ENCODE peak calls at places on chromosomes 12 and 14, in four cellular contexts. S is left ventricle myocardium inferior, D is tibial artery, N is ovary. A is an unnamed sample.

GRCh38 chr12:64600164-64600561 is 10.1 kb upstream of the RASSF3 start:
- DNase-seq in S (no peak), D (no peak), N (no peak), A (no peak)

GRCh38 chr12:119578112-119578511 is 15.5 kb upstream of the TMEM233 start:
- DNase-seq in S (no peak), D (no peak), N (no peak), A (no peak)

GRCh38 chr12:120847392-120848157 is 56.6 kb downstream of the SPPL3 start:
- DNase-seq in D (no peak), N (no peak), S (no peak), A (no peak)

GRCh38 chr14:80164991-80165390 is 46.3 kb downstream of the DIO2 start:
- DNase-seq in D (no peak), S (no peak), N (no peak), A (no peak)

GRCh38 chr12:39610626-39611025 is 9.0 kb downstream of the ABCD2 start:
- DNase-seq in D (no peak), N (no peak), S (no peak), A (no peak)

GRCh38 chr14:21668377-21668776 is 5.2 kb downstream of the OR4E1 start:
- DNase-seq in N (no peak), D (no peak), S (no peak), A (no peak)

GRCh38 chr14:91861091-91861490 is 6.2 kb downstream of the TC2N start:
- DNase-seq in S (no peak), D (no peak), N (no peak), A (no peak)

GRCh38 chr12:99686142-99686541 is 38.6 kb downstream of the GARIN6 start:
- DNase-seq in S (no peak), D (no peak), N (no peak), A (no peak)

GRCh38 chr12:64796205-64796845 is 28.1 kb upstream of the TBC1D30 start:
- DNase-seq in S (no peak), N (no peak), D (peak), A (peak)

GRCh38 chr12:47095446-47096236 is 15.9 kb upstream of the AMIGO2 start:
- DNase-seq in S (no peak), N (no peak), D (no peak), A (no peak)

GRCh38 chr14:29216316-29216715 is 449.7 kb downstream of the FOXG1 start:
- DNase-seq in S (no peak), N (no peak), D (no peak), A (no peak)

GRCh38 chr14:92846162-92846897 is 52.2 kb downstream of the GOLGA5 start:
- DNase-seq in N (no peak), S (no peak), D (peak), A (no peak)

GRCh38 chr14:92022036-92022435 is 17.8 kb downstream of the TRIP11 start:
- DNase-seq in N (no peak), D (no peak), S (no peak), A (no peak)

GRCh38 chr14:68669644-68670343 is 123.1 kb downstream of the ZFP36L1 start:
- DNase-seq in N (peak), S (no peak), D (peak), A (peak)

GRCh38 chr12:14803830-14804160 is 325 bp downstream of the C12orf60 start:
- DNase-seq in D (no peak), N (no peak), S (no peak), A (no peak)

GRCh38 chr12:44369967-44370366 is 506.1 kb downstream of the NELL2 start:
- DNase-seq in D (no peak), S (no peak), N (no peak), A (no peak)

GRCh38 chr14:100172811-100173210 is 13.4 kb upstream of the DEGS2 start:
- DNase-seq in N (no peak), S (no peak), D (no peak), A (no peak)

GRCh38 chr14:104993306-104993705 is 7.7 kb downstream of the CLBA1 start:
- DNase-seq in S (no peak), N (no peak), D (no peak), A (no peak)

GRCh38 chr14:104996032-104996431 is 10.4 kb downstream of the CLBA1 start:
- DNase-seq in D (no peak), N (no peak), S (no peak), A (no peak)

GRCh38 chr14:104992501-104992900 is 6.9 kb downstream of the CLBA1 start:
- DNase-seq in D (no peak), S (no peak), N (no peak), A (no peak)

GRCh38 chr14:104994988-104995387 is 9.4 kb downstream of the CLBA1 start:
- DNase-seq in S (no peak), D (no peak), N (no peak), A (peak)

DNA sequence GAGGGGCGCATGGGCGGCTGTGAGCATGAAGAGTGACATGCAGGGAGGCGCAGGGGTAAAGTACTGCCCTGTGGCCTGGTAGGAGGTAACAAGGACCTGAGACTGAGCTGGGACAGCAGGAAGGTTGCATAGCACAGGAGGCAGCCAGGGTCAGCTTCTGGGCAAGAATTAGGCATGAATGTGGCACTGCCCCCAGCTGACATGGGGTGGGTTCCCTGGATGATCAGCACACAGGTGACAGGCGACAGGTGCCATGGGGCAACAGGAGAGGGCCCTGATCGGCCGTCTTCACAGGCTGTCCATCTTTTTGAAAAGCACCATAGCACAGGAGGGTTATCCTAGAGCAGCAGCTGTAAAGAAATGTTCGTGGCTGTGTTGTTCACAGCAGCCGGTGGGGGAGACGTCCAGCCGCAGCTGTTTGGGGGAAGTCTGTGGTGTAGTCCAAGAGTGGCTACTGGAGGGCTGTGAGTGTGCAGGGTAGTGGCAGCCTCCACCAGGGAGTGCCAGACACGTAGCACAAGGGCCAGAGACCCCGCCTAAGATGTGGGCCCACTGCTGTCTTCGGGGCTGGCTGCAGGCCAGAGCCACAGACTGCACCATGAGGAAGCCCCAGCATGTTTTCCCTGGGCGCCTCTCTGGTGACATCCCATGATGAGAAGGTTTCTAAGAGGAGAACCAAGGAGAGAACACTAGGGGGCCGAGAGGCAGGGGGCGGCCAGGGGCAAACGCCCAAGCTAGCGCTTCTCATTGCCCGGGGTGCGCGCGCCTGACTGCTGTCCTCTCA is 8.4 kb downstream of the CLBA1 start:
- DNase-seq in S (no peak), D (no peak), N (no peak), A (peak)
- H3K27ac ChIP-seq in S (no peak), D (no peak), N (no peak), A (no peak)

DNA sequence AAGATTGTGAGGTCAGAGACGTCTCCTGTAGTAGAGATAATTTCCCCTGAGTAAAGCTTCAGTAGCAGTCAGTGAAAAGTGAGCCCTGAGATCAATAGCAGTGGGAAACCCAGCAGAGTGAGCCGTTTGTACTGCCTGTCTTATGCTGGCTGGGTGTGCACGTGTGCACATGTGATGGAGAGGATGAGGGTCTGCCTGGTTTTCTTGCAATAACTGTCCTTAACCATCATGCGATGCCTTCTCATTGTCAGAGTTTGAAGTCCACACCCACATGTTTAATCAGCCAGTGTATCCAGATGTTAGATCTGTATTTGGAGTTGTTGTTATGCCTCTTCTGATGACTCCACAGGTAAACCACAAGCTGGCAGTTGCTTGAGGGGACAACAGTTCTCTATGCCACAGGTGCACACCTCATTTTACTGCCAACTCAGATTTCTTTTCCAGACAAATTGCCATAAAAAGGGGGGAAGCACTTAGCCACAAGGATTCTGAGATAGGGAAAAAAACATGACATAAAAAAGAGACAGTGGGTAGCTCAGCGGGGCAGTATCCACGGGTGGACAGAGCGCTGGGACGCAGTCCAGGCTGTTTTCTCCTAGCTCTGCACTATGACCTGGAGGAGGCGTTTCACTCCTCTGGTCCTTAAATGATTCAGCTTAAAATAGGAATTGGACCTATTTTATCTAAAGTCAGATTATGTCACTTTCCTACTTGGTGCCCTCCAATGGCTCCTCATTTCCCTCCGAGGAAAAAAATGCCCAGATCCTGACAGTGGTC is 192.3 kb downstream of the ANO6 start:
- DNase-seq in S (no peak), N (no peak), D (no peak), A (no peak)
- H3K27ac ChIP-seq in S (peak), N (no peak), D (no peak), A (no peak)

GRCh38 chr12:75765170-75766059 is 254.0 kb upstream of the KRR1 start:
- DNase-seq in N (no peak), S (no peak), D (no peak), A (no peak)
- H3K27ac ChIP-seq in N (no peak), S (no peak), D (no peak), A (no peak)

GRCh38 chr12:130632582-130633174 is 83.4 kb downstream of the RIMBP2 start:
- DNase-seq in N (no peak), D (no peak), S (no peak), A (no peak)

GRCh38 chr12:130633771-130634170 is 82.3 kb downstream of the RIMBP2 start:
- DNase-seq in S (no peak), N (no peak), D (no peak), A (no peak)

GRCh38 chr12:130639759-130640158 is 76.3 kb downstream of the RIMBP2 start:
- DNase-seq in N (no peak), S (no peak), D (no peak), A (no peak)

GRCh38 chr12:130636370-130636769 is 79.7 kb downstream of the RIMBP2 start:
- DNase-seq in S (no peak), D (no peak), N (no peak), A (no peak)

DNA sequence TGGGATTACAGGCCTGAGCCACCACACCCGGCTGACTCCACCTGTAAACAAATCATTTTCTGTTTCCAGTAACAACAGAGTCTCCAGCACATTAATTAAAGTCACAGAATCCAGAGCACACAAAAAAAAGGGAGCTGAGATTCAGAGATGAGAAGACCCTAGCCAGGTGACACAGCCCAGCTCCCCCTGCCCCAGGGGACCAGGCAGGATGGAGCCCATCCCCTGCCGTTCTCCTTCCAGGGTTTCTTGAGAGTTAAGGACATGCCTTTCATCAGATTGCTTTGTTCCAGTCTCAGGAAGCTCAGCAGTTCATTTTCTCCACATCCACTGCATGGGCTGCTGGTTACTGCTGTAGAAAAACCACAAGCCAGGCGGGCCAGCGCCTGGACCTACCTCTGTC is 81.2 kb downstream of the RIMBP2 start:
- DNase-seq in N (no peak), S (no peak), D (no peak), A (no peak)
- H3K27ac ChIP-seq in N (no peak), S (no peak), D (no peak), A (no peak)

GRCh38 chr14:95234426-95234825 is 77.1 kb upstream of the DICER1 start:
- DNase-seq in D (no peak), N (no peak), S (no peak), A (peak)
- H3K27ac ChIP-seq in D (no peak), N (no peak), S (peak), A (no peak)

GRCh38 chr12:113019045-113019444 is 37.5 kb upstream of the DTX1 start:
- DNase-seq in D (no peak), S (no peak), N (no peak), A (no peak)
- H3K27ac ChIP-seq in D (no peak), S (no peak), N (no peak), A (no peak)

DNA sequence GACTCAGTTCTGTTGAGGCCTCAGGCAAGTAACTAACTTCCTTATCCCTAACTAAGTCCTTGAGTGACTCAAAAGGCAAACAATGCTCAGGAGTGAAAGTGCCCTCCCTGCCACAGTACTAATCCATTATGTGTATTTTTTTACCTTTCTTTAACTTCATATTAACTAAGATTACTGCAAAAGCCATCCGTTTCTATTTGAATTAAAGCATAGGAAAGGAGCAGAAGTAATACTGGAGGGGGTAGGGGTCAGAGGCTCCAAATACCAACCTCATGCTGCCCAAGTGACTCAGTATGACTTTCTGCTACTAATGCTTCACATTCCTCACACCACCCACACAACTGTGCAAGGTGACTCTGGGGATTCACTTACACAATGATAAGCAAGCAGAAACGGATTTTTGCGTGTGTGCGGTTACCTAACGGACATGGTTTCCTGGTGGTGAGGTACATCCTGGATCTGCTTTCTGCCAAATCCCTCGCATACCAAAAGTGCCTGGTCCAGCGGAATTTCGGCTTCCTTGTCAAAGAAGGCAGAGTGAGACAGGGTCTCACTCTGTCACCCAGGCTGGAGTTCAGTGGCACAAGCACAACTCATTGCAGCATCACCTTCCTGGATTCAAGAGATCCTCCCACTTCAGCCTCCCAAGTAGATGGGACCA is 25.1 kb downstream of the MOK start:
- DNase-seq in D (no peak), N (no peak), S (no peak), A (no peak)
- H3K27ac ChIP-seq in D (no peak), N (no peak), S (no peak), A (no peak)

DNA sequence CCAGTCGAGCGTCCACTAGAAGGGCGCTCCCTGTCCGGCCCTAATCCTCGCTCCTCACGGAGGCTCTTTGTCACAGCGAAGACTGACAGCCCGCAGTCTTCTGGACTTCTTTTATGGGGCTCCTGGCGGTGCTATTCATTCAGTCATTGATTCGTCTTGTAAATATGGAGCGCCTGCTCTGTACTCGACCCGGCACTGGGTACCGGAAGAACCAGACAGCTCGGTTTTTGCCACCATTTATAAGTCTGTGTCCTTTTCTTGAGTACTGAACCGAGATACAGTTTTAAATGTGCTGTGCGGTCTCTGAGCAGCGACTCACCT is 570 bp downstream of the DMAC2L start:
- DNase-seq in S (no peak), N (no peak), D (no peak), A (no peak)
- H3K27ac ChIP-seq in S (peak), N (peak), D (peak), A (peak)